ENCODE peak calls at places on chromosomes 4 and X, in five cellular contexts. Y is ovary, N is stomach, J is tibial nerve, L is A549. Q is an unnamed sample.

GRCh38 chr4:183492791-183493221 is 12.1 kb upstream of the ING2 start:
- DNase-seq in Y (no peak), N (no peak), J (no peak), L (no peak), Q (peak)

GRCh38 chrX:145178268-145178667 is 69.0 kb upstream of the SPANXN1 start:
- DNase-seq in Y (no peak), N (no peak), J (no peak), L (peak), Q (no peak)

GRCh38 chrX:76893930-76894329 is 466.4 kb downstream of the MAGEE1 start:
- DNase-seq in Y (no peak), N (no peak), J (no peak), L (no peak), Q (no peak)

GRCh38 chrX:115372026-115372610 is 82.6 kb downstream of the LUZP4 start:
- DNase-seq in Y (no peak), N (no peak), J (no peak), L (peak), Q (no peak)

GRCh38 chr4:184688447-184688846 is 38.9 kb downstream of the PRIMPOL start:
- DNase-seq in Y (no peak), N (no peak), J (no peak), L (peak), Q (peak)

GRCh38 chrX:120350458-120351138 is 11.3 kb upstream of the ATP1B4 start:
- DNase-seq in Y (no peak), N (no peak), J (no peak), L (no peak), Q (no peak)

GRCh38 chr4:5460106-5460801 is 248.1 kb downstream of the EVC2 start:
- DNase-seq in Y (no peak), N (no peak), J (no peak), L (peak), Q (peak)

GRCh38 chr4:96166806-96167205 is 326.9 kb downstream of the PDHA2 start:
- DNase-seq in Y (no peak), N (no peak), J (no peak), L (no peak), Q (no peak)

GRCh38 chr4:22607382-22607781 is 85.4 kb upstream of the GBA3 start:
- DNase-seq in Y (peak), N (peak), J (no peak), L (peak), Q (peak)

GRCh38 chrX:130575831-130576404 is 174.1 kb downstream of the RBMX2 start:
- DNase-seq in Y (peak), N (peak), J (no peak), L (peak), Q (peak)

GRCh38 chrX:23493941-23494374 is 159.3 kb downstream of the PTCHD1 start:
- DNase-seq in Y (no peak), N (peak), J (no peak), L (no peak), Q (no peak)

GRCh38 chrX:32745323-32745722 is 466.0 kb downstream of the DMD start:
- DNase-seq in Y (no peak), N (no peak), J (no peak), L (no peak), Q (no peak)

GRCh38 chr4:74056858-74057562 is 18.5 kb upstream of the CXCL3 start:
- DNase-seq in Y (no peak), N (no peak), J (no peak), L (peak), Q (no peak)

GRCh38 chr4:77819836-77820679 is 890 bp upstream of the CNOT6L start:
- DNase-seq in Y (peak), N (peak), J (peak), L (peak), Q (peak)

GRCh38 chr4:77818077-77818666 is 996 bp downstream of the CNOT6L start:
- DNase-seq in Y (peak), N (peak), J (peak), L (peak), Q (peak)

GRCh38 chr4:77819409-77819835 is 254 bp upstream of the CNOT6L start:
- DNase-seq in Y (no peak), N (no peak), J (peak), L (no peak), Q (peak)

GRCh38 chr4:77817304-77818076 is 1.7 kb downstream of the CNOT6L start:
- DNase-seq in Y (no peak), N (no peak), J (no peak), L (no peak), Q (peak)

GRCh38 chr4:77818667-77819408 is at the start of gene CNOT6L:
- DNase-seq in Y (peak), N (peak), J (peak), L (peak), Q (peak)
- TF ChIP-seq POLR2A in Y (peak), N (no peak), J (no peak), L (no peak), Q (peak)

DNA sequence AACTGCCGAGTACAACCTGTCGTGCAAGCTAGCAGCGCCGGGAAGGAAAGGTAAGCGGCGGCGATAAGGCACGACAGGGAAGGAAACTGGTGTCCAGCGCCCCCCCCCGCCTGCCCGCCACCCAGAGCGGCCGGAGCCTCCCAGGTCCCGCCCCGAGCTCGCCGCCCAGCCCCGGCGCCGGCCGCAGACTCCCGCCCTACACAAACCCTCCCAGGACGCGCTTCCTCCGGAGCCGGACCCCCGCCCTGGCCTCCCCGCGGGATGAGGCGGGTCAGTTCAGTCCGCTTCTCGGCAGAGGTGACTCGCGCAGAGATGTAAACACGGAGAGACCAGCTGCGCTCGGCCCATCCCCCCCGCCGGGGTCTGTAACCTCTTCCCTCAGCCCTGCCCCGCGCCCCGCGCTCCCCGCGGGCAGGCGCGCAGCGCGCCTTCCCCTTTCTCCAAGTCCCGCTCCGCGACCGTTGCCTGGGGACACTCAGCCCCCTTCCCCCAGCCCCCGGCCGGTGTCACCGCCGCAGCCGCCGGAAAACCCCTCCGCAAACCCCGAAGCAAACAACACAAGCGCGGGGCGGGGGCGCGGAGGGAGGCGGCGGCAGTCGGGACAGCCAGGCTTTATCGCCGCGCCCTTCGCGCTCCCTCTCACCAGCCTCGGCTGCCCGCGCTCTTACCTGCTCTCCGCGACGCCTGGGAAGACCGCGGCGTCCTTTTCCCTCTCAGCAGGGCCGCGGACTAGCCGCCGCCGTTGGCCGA is 544 bp downstream of the ELF2 start:
- DNase-seq in Y (peak), N (peak), J (peak), L (peak), Q (peak)
- TF ChIP-seq POLR2A in Y (peak), N (no peak), J (peak), L (no peak), Q (peak)

GRCh38 chrX:154436597-154437397 is at the start of gene GDI1:
- DNase-seq in Y (peak), N (peak), J (no peak), L (peak), Q (peak)
- TF ChIP-seq POLR2A in Y (peak), N (no peak), J (peak), L (peak), Q (peak)

GRCh38 chr4:76896731-76897521 is 1.0 kb downstream of the SOWAHB start:
- DNase-seq in Y (peak), N (peak), J (no peak), L (peak), Q (no peak)
- TF ChIP-seq POLR2A in Y (no peak), N (no peak), J (no peak), L (no peak), Q (no peak)

GRCh38 chr4:121408-122084 is 2.8 kb upstream of the ZNF718 start:
- DNase-seq in Y (no peak), N (no peak), J (no peak), L (no peak), Q (no peak)

GRCh38 chr4:120616-121015 is 3.7 kb upstream of the ZNF718 start:
- DNase-seq in Y (no peak), N (no peak), J (no peak), L (no peak), Q (no peak)

GRCh38 chr4:125833-126232 is 1.5 kb downstream of the ZNF718 start:
- DNase-seq in Y (no peak), N (no peak), J (no peak), L (no peak), Q (no peak)

GRCh38 chr4:125085-125820 is 952 bp downstream of the ZNF718 start:
- DNase-seq in Y (peak), N (peak), J (no peak), L (no peak), Q (no peak)

DNA sequence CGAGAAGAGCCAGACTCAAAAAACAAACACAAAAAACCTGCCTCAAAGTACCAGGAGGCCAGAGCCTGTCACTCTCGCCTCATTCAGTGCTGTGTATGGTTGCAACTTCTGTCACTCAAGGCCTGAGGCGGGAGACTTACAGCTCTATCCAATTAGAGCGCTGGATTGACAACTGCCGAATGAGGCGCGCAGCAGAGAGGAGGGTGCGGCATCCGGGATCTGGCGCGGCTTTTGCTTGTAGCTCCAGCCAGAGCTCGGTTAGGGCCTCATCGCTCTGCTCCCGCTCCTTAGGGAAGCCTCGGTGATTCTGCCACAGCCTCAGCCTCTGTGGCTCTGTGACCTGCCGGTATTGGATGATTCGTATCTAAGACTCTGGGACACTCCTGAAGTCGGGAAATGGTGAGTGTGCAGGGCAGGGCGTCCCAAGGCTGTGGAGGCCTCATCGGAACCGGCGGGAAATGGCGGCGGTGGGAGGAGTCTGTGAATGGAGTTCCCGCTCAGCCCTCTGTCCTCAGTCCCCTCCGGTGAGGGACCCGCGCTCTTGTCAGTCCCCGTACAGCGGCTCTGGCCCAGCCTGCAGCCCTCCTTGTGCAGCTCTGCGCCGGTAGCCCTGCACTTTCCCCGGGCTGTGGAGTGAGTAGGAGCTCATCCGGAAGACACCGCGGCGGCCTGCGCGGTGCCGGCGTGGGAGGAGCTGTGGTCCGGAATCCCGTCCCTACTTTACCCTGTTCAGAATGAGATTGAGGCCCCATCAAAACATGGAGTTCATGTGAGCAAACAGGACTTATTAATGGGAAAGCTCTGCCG is at the start of gene ZNF718:
- DNase-seq in Y (peak), N (peak), J (peak), L (peak), Q (no peak)
- TF ChIP-seq POLR2A in Y (peak), N (no peak), J (peak), L (peak), Q (peak)

DNA sequence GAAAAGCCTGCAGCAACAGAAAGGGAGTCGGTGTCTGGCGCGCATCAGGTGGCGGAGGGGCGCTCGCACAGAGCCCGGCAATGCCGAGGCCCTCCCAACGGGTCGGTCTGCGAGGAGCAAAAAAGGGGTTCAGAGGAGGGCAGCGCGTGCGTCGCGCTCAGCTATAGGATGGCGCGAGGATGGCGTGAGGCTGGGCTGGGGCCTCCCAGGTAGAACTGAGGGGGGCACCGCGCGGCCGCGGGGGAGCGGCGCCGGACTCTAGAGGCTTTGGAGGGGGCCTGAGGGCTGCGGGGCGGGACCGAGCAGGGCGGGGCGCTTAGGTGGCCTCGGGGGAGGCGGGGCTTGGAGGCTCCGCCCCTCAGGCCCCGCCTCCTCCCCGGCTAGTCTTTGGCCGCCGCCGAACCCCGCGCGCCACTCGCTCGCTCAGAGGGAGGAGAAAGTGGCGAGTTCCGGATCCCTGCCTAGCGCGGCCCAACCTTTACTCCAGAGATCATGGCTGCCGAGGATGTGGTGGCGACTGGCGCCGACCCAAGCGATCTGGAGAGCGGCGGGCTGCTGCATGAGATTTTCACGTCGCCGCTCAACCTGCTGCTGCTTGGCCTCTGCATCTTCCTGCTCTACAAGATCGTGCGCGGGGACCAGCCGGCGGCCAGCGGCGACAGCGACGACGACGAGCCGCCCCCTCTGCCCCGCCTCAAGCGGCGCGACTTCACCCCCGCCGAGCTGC is at the start of gene PGRMC1:
- DNase-seq in Y (peak), N (peak), J (peak), L (peak), Q (peak)
- TF ChIP-seq POLR2A in Y (peak), N (no peak), J (peak), L (peak), Q (peak)

DNA sequence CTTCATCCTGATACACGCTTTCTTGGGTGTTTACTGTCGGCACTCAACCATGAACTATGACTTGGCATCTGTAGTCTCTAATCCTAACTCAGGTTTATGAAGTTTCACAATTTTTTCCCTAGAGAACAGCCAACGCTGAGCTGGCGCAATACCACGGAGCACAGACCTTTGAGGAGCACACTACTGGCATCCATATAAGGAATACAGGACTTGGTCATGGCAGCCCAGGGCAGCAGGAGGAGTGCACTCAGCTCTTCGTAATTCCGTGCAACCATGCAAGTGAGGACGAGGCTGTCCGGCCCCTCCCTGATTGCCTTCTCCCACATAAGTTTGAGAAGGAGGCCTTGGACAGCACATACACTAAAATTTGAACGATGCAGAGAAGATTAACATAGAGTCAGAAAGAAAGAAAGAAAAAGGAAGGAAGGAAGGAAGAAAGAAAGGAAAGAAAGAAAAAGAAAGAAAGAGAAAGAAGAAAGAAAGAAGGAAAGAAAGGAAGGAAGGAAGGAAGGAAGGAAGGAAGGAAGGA is 41.0 kb upstream of the PDLIM5 start:
- DNase-seq in Y (peak), N (no peak), J (peak), L (peak), Q (no peak)
- TF ChIP-seq POLR2A in Y (no peak), N (no peak), J (no peak), L (no peak), Q (no peak)

DNA sequence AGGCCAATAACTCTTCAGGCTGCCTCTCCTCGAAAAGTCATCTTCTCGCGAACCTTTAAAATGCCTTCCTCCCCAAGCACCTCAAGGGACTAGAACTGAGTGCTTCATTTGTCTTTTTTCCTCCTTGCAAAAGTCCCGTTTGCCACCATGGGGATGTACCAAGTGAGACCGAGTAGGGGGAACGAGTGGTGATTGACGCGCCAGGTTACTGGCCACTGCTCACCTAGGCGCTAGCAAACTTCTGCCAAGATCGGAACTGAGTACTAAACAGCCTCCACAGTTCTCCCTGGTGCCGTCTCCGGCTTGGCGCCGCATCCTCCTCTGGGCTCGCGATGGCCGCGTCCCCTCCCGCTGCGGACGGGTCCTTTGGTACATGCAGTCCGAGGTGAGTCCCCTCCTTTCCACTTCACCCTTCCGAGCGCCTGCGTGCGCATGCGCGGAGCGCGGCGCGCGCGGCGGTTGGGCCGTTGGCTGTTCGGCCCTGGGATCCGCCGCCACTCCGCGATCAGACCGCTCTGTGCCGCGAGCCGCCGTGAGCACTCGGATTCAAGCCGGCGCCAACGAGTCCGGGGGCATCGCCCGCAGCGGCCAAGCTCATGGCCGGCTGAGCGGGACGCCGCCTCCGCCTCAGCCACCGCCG is at the start of gene CDK16:
- DNase-seq in Y (peak), N (peak), J (peak), L (peak), Q (peak)
- TF ChIP-seq POLR2A in Y (peak), N (no peak), J (peak), L (peak), Q (peak)

GRCh38 chrX:13101439-13102139 is 57.2 kb upstream of the FAM9C start:
- DNase-seq in Y (peak), N (peak), J (peak), L (peak), Q (no peak)
- TF ChIP-seq POLR2A in Y (no peak), N (no peak), J (no peak), L (no peak), Q (no peak)